ENCODE peak calls at places on chromosome 9, in eight cellular contexts. G, B, I, R, K, Y, Q and F are unnamed samples.

GRCh38 chr9:70477146-70477745 is 62.8 kb upstream of the KLF9 start:
- DNase-seq in G (no peak), B (no peak), I (no peak), R (no peak), K (no peak), Y (no peak), Q (no peak), F (no peak)

GRCh38 chr9:79572891-79573696 is 1.3 kb downstream of the TLE4 start:
- DNase-seq in G (peak), B (peak), I (peak), R (peak), K (no peak), Y (peak), Q (no peak), F (no peak)

GRCh38 chr9:121700165-121700830 is 48.9 kb downstream of the DAB2IP start:
- DNase-seq in G (peak), B (peak), I (peak), R (peak), K (no peak), Y (peak), Q (peak), F (peak)

GRCh38 chr9:104091708-104092107 is 2.4 kb upstream of the SMC2 start:
- DNase-seq in G (peak), B (no peak), I (no peak), R (no peak), K (peak), Y (no peak), Q (no peak), F (no peak)

GRCh38 chr9:79570449-79571308 is 1.1 kb upstream of the TLE4 start:
- DNase-seq in G (peak), B (peak), I (peak), R (peak), K (no peak), Y (peak), Q (no peak), F (no peak)

GRCh38 chr9:70398145-70398556 is 16.3 kb downstream of the KLF9 start:
- DNase-seq in G (no peak), B (no peak), I (no peak), R (no peak), K (no peak), Y (no peak), Q (no peak), F (no peak)

GRCh38 chr9:85729882-85730281 is 11.9 kb downstream of the AGTPBP1 start:
- DNase-seq in G (no peak), B (no peak), I (no peak), R (no peak), K (no peak), Y (no peak), Q (no peak), F (no peak)

GRCh38 chr9:136059321-136059791 is 35.7 kb downstream of the NACC2 start:
- DNase-seq in G (peak), B (no peak), I (no peak), R (no peak), K (no peak), Y (peak), Q (no peak), F (no peak)

GRCh38 chr9:86639899-86640379 is 285.7 kb upstream of the TUT7 start:
- DNase-seq in G (no peak), B (peak), I (no peak), R (peak), K (no peak), Y (peak), Q (no peak), F (no peak)

GRCh38 chr9:847505-847904 is 6.0 kb downstream of the DMRT1 start:
- DNase-seq in G (no peak), B (no peak), I (no peak), R (no peak), K (no peak), Y (no peak), Q (no peak), F (no peak)

GRCh38 chr9:726005-726404 is 115.5 kb upstream of the DMRT1 start:
- DNase-seq in G (no peak), B (no peak), I (peak), R (no peak), K (no peak), Y (no peak), Q (no peak), F (no peak)

GRCh38 chr9:104858846-104859245 is 69.1 kb downstream of the ABCA1 start:
- DNase-seq in G (no peak), B (no peak), I (no peak), R (no peak), K (no peak), Y (no peak), Q (no peak), F (no peak)

GRCh38 chr9:120916573-120916972 is 10.0 kb downstream of the TRAF1 start:
- DNase-seq in G (peak), B (no peak), I (no peak), R (no peak), K (no peak), Y (no peak), Q (no peak), F (no peak)

GRCh38 chr9:114098021-114098659 is 952 bp downstream of the KIF12 start:
- DNase-seq in G (no peak), B (peak), I (no peak), R (peak), K (no peak), Y (peak), Q (no peak), F (no peak)

GRCh38 chr9:113261917-113262671 is 13.3 kb downstream of the CDC26 start:
- DNase-seq in G (no peak), B (no peak), I (no peak), R (no peak), K (no peak), Y (no peak), Q (no peak), F (no peak)

GRCh38 chr9:32558408-32558914 is 6.1 kb upstream of the TOPORS start:
- DNase-seq in G (no peak), B (no peak), I (no peak), R (no peak), K (no peak), Y (no peak), Q (no peak), F (no peak)

GRCh38 chr9:70789086-70789485 is 332.3 kb downstream of the TRPM3 start:
- DNase-seq in G (no peak), B (no peak), I (no peak), R (no peak), K (no peak), Y (no peak), Q (no peak), F (no peak)

DNA sequence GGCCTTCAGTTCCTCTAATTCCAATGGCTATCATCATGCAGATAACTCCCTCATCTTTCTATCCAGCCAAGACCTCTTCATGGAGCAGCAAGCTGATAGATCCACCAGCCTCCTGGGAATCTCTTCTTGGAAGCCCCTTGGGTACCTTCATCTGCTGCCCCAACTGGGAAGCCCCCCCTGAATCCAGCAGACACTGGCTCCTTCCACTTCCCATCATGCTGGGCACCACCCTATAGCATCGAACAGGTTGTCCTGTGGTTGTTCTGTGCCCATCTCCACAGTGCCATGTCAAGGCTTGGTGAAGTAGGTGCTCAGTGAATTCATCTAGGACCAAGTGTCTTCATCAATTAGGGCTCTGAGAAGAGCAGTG is 410.4 kb upstream of the KLF4 start:
- DNase-seq in G (no peak), B (no peak), I (no peak), R (no peak), K (no peak), Y (no peak), Q (no peak), F (no peak)
- TF ChIP-seq CTCF in G (no peak), B (no peak), I (no peak), R (no peak), K (no peak), Y (no peak), Q (no peak), F (no peak)

GRCh38 chr9:76433851-76434250 is 25.1 kb upstream of the GCNT1 start:
- DNase-seq in G (no peak), B (no peak), I (no peak), R (no peak), K (no peak), Y (no peak), Q (no peak), F (no peak)
- TF ChIP-seq CTCF in G (no peak), B (no peak), I (no peak), R (no peak), K (no peak), Y (no peak), Q (no peak), F (no peak)

GRCh38 chr9:94005272-94005901 is 50.2 kb upstream of the BARX1 start:
- DNase-seq in G (no peak), B (no peak), I (no peak), R (peak), K (no peak), Y (no peak), Q (no peak), F (no peak)

GRCh38 chr9:93996863-93997262 is 41.7 kb upstream of the BARX1 start:
- DNase-seq in G (no peak), B (no peak), I (no peak), R (no peak), K (no peak), Y (no peak), Q (no peak), F (no peak)

DNA sequence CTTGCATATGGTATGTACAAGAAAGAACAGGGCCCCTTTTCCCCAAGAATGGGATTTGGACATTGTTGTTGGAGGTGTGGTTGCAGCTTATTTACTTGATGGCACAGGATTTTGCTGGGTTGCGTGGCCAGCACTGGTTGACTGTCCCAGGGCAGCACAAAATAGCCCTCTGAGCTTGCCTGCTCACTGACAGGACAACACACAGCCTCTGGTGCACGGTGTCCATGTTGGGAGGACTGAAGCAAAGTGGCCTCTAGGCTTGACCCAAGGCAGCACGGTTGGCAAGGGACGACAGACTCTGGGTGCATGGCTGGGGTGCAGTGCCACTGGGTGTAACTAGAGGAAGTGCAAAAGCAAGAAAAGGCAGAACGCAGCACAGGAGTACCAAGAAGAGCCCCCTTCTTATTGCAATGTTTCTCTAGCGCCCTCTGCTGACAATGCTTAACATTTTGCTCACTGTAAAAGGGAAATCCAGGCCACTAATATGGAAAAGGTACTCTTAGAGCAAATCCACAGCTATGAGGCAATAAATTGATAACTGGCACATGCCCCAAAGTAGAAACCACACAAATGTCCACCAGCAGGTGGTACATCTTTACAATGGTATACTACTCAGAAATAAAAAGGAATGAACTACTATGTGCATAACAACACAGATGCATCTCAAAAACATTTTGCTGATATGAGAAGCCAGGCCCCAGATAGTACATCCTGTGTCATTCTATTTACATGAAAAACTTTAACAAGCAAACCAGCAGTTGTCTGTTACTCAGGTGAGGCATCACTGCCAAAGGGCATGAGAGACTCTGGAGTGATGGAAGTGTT is 47.4 kb upstream of the BARX1 start:
- DNase-seq in G (peak), B (peak), I (peak), R (peak), K (peak), Y (peak), Q (peak), F (peak)
- TF ChIP-seq CTCF in G (peak), B (peak), I (peak), R (peak), K (peak), Y (peak), Q (peak), F (peak)

GRCh38 chr9:90057361-90057760 is 452.5 kb downstream of the GADD45G start:
- DNase-seq in G (no peak), B (no peak), I (no peak), R (no peak), K (no peak), Y (no peak), Q (no peak), F (no peak)

GRCh38 chr9:90047828-90048227 is 443.0 kb downstream of the GADD45G start:
- DNase-seq in G (no peak), B (no peak), I (no peak), R (no peak), K (no peak), Y (no peak), Q (no peak), F (no peak)

GRCh38 chr9:90054810-90055209 is 450.0 kb downstream of the GADD45G start:
- DNase-seq in G (no peak), B (no peak), I (no peak), R (no peak), K (no peak), Y (no peak), Q (no peak), F (no peak)

GRCh38 chr9:90055226-90055625 is 450.4 kb downstream of the GADD45G start:
- DNase-seq in G (no peak), B (no peak), I (no peak), R (no peak), K (no peak), Y (no peak), Q (no peak), F (no peak)

GRCh38 chr9:90053027-90053426 is 448.2 kb downstream of the GADD45G start:
- DNase-seq in G (peak), B (peak), I (peak), R (no peak), K (no peak), Y (peak), Q (no peak), F (no peak)
- TF ChIP-seq CTCF in G (no peak), B (no peak), I (peak), R (no peak), K (peak), Y (peak), Q (peak), F (no peak)